ENCODE peak calls at places on chromosomes 16 and 17, in ten cellular contexts. J, Z, O, A, W, X, C, M, E and Q are unnamed samples.

GRCh38 chr16:31202402-31203385 is at the start of gene PYCARD:
- DNase-seq in X (no peak), M (peak), O (peak), W (peak), E (no peak), C (peak), A (peak), Z (peak), J (peak), Q (no peak)

GRCh38 chr17:49776864-49777263 is 11.6 kb upstream of the KAT7 start:
- DNase-seq in C (no peak), O (no peak), E (no peak), A (no peak), X (no peak), W (no peak), M (no peak), J (no peak), Z (no peak), Q (no peak)

GRCh38 chr16:50547340-50547865 is 793 bp upstream of the NKD1 start:
- DNase-seq in E (peak), M (peak), O (peak), C (peak), X (no peak), J (no peak), W (peak), Z (peak), A (peak), Q (no peak)

GRCh38 chr16:84607694-84608093 is 10.2 kb downstream of the COTL1 start:
- DNase-seq in X (no peak), M (peak), C (no peak), O (no peak), A (no peak), W (peak), J (no peak), E (no peak), Z (no peak), Q (no peak)

GRCh38 chr17:16534236-16534635 is 34.8 kb downstream of the ZNF287 start:
- DNase-seq in A (no peak), X (no peak), J (no peak), Z (no peak), W (no peak), O (no peak), E (no peak), C (no peak), M (no peak), Q (no peak)

GRCh38 chr17:1793447-1793806 is 31.6 kb downstream of the SERPINF1 start:
- DNase-seq in W (no peak), A (peak), Z (no peak), O (no peak), C (no peak), J (no peak), X (no peak), E (no peak), M (no peak), Q (no peak)

GRCh38 chr16:86046026-86046713 is 147.2 kb downstream of the IRF8 start:
- DNase-seq in O (no peak), C (no peak), J (no peak), W (no peak), E (no peak), M (peak), X (no peak), Z (no peak), A (no peak), Q (no peak)

GRCh38 chr16:17302213-17302612 is 168.5 kb downstream of the XYLT1 start:
- DNase-seq in O (no peak), A (no peak), X (no peak), W (peak), Z (no peak), J (no peak), M (no peak), C (no peak), E (no peak), Q (no peak)

GRCh38 chr17:8890671-8891070 is 23.2 kb upstream of the PIK3R6 start:
- DNase-seq in J (no peak), A (no peak), W (no peak), M (no peak), O (no peak), C (no peak), Z (no peak), X (no peak), E (no peak), Q (no peak)

GRCh38 chr17:67891481-67892119 is 66.3 kb downstream of the BPTF start:
- DNase-seq in X (no peak), W (no peak), Z (no peak), C (no peak), A (no peak), O (peak), M (peak), J (no peak), E (no peak), Q (no peak)

GRCh38 chr16:78505544-78506371 is 406.3 kb downstream of the WWOX start:
- DNase-seq in W (no peak), C (peak), A (peak), Z (peak), M (peak), O (no peak), E (no peak), X (peak), J (peak), Q (no peak)

GRCh38 chr17:80724723-80725388 is 180.2 kb downstream of the RPTOR start:
- DNase-seq in A (peak), W (no peak), X (no peak), C (no peak), M (no peak), O (peak), Z (no peak), J (no peak), E (no peak), Q (no peak)

GRCh38 chr16:10640934-10641333 is 53.8 kb downstream of the TEKT5 start:
- DNase-seq in W (no peak), X (no peak), M (no peak), A (no peak), Z (no peak), J (no peak), E (no peak), C (no peak), O (no peak), Q (no peak)

GRCh38 chr17:12136646-12137045 is 116.0 kb downstream of the MAP2K4 start:
- DNase-seq in O (no peak), A (no peak), E (no peak), Z (no peak), J (no peak), C (no peak), W (no peak), X (no peak), M (no peak), Q (no peak)

GRCh38 chr17:39736319-39737165 is 1.2 kb upstream of the GRB7 start:
- DNase-seq in M (no peak), C (no peak), W (no peak), X (no peak), O (peak), J (no peak), E (no peak), A (no peak), Z (no peak), Q (no peak)

GRCh38 chr16:53502331-53503269 is at the start of gene AKTIP:
- DNase-seq in M (peak), Z (no peak), J (no peak), A (no peak), E (no peak), O (no peak), X (peak), W (peak), C (peak), Q (no peak)

GRCh38 chr17:74454197-74455024 is 12.0 kb upstream of the CD300A start:
- DNase-seq in Z (no peak), E (no peak), C (no peak), J (no peak), O (no peak), X (peak), A (peak), M (peak), W (no peak), Q (no peak)

GRCh38 chr17:79841369-79842135 is 2.3 kb upstream of the CBX4 start:
- DNase-seq in O (no peak), J (no peak), X (no peak), W (no peak), Z (no peak), E (no peak), C (no peak), A (peak), M (no peak), Q (no peak)

GRCh38 chr16:31267332-31268032 is 7.7 kb downstream of the ITGAM start:
- DNase-seq in M (no peak), O (no peak), C (no peak), Z (no peak), W (no peak), X (no peak), A (no peak), J (no peak), E (no peak), Q (no peak)

GRCh38 chr16:72590179-72590937 is 418.4 kb upstream of the PMFBP1 start:
- DNase-seq in M (no peak), O (no peak), W (no peak), C (no peak), J (no peak), A (no peak), X (no peak), Z (no peak), E (no peak), Q (no peak)

GRCh38 chr17:64061157-64061898 is 40.9 kb upstream of the ICAM2 start:
- DNase-seq in W (no peak), O (no peak), A (no peak), M (no peak), X (no peak), J (no peak), E (no peak), Z (no peak), C (no peak), Q (no peak)

GRCh38 chr16:19386555-19386954 is 31.1 kb upstream of the TMC5 start:
- DNase-seq in A (no peak), W (no peak), C (no peak), E (no peak), O (no peak), X (no peak), Z (no peak), M (no peak), J (no peak), Q (no peak)

GRCh38 chr17:42266918-42267766 is 9.0 kb downstream of the STAT5B start:
- DNase-seq in J (no peak), W (no peak), O (peak), A (no peak), C (no peak), Z (no peak), X (no peak), M (no peak), E (no peak), Q (no peak)

GRCh38 chr16:4679854-4680636 is 13.3 kb upstream of the NUDT16L1 start:
- DNase-seq in A (peak), C (peak), J (peak), Z (peak), X (peak), M (peak), E (no peak), O (no peak), W (no peak), Q (no peak)

GRCh38 chr17:80649672-80650338 is 105.2 kb downstream of the RPTOR start:
- DNase-seq in C (no peak), E (no peak), O (peak), M (no peak), W (peak), A (peak), X (no peak), Z (peak), J (peak), Q (no peak)

GRCh38 chr17:33284022-33284421 is 9.1 kb downstream of the ASIC2 start:
- DNase-seq in X (no peak), C (peak), W (no peak), J (no peak), O (peak), Z (no peak), M (peak), E (no peak), A (peak), Q (no peak)

GRCh38 chr16:86334062-86334461 is 176.3 kb upstream of the FOXF1 start:
- DNase-seq in J (no peak), E (no peak), W (no peak), Z (no peak), C (no peak), O (no peak), A (no peak), M (no peak), X (no peak), Q (no peak)

GRCh38 chr17:82806645-82807044 is 33.2 kb downstream of the ZNF750 start:
- DNase-seq in O (no peak), A (no peak), M (no peak), E (no peak), Z (no peak), C (no peak), J (no peak), X (no peak), W (no peak), Q (no peak)

GRCh38 chr16:83705856-83706255 is 101.9 kb upstream of the HSBP1 start:
- DNase-seq in A (no peak), W (no peak), Z (no peak), J (no peak), M (no peak), X (peak), C (no peak), O (no peak), E (no peak), Q (no peak)

GRCh38 chr17:75514299-75515228 is 773 bp downstream of the CASKIN2 start:
- DNase-seq in X (no peak), J (no peak), W (no peak), O (no peak), A (peak), C (no peak), Z (peak), M (peak), E (no peak), Q (no peak)

GRCh38 chr16:29029168-29029994 is 44.5 kb downstream of the LAT start:
- DNase-seq in W (peak), O (peak), Z (no peak), M (no peak), E (no peak), X (peak), A (peak), C (no peak), J (no peak), Q (no peak)

GRCh38 chr16:23670137-23670776 is 8.4 kb upstream of the PLK1 start:
- DNase-seq in C (no peak), X (no peak), J (no peak), W (peak), Z (no peak), M (no peak), E (no peak), O (no peak), A (no peak), Q (no peak)

GRCh38 chr16:57469917-57470470 is 7.5 kb downstream of the POLR2C start:
- DNase-seq in E (no peak), X (no peak), Z (no peak), M (no peak), C (no peak), W (no peak), A (no peak), J (no peak), O (peak), Q (no peak)

GRCh38 chr17:69188064-69188463 is 40.6 kb downstream of the ABCA10 start:
- DNase-seq in M (no peak), X (no peak), Z (no peak), O (no peak), A (no peak), J (no peak), C (no peak), E (no peak), W (no peak), Q (no peak)

DNA sequence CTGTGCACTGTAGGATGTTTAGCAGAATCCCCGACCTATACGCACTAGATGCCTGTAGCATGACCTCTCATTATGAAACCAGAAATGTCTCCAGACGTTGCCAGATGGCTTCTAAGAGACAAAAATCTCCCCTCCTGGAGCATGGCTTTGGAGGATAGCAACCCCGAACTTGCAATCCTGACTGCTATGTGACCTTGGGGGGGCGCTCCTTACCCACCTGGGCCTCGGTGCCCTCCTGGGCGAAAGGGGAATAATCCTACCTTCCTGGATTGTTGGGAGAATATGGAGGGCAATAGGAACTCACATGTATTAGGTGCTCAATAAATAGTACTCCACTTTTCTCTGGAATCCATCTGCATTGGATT is 8.1 kb downstream of the MRM1 start:
- DNase-seq in M (no peak), O (no peak), A (no peak), X (no peak), C (no peak), W (no peak), E (no peak), J (no peak), Z (no peak), Q (no peak)
- TF ChIP-seq POLR2A in M (no peak), O (no peak), A (no peak), X (no peak), C (no peak), W (no peak), E (no peak), J (no peak), Z (no peak), Q (no peak)

GRCh38 chr17:17590883-17591407 is 563 bp downstream of the PEMT start:
- DNase-seq in X (no peak), A (no peak), J (no peak), C (no peak), O (no peak), W (no peak), Z (no peak), M (no peak), E (no peak), Q (no peak)
- TF ChIP-seq POLR2A in X (no peak), A (no peak), J (peak), C (no peak), O (peak), W (no peak), Z (no peak), M (no peak), E (no peak), Q (no peak)

GRCh38 chr16:58733248-58733670 is 857 bp downstream of the GOT2 start:
- DNase-seq in E (no peak), M (peak), J (no peak), A (no peak), C (no peak), O (no peak), X (no peak), W (no peak), Z (no peak), Q (no peak)

GRCh38 chr16:58734459-58734787 is 307 bp upstream of the GOT2 start:
- DNase-seq in X (no peak), Z (no peak), O (no peak), M (no peak), A (no peak), C (no peak), E (no peak), J (no peak), W (no peak), Q (no peak)

GRCh38 chr16:58730724-58731370 is 3.3 kb downstream of the GOT2 start:
- DNase-seq in A (no peak), M (no peak), O (no peak), X (no peak), E (no peak), C (no peak), Z (no peak), W (no peak), J (no peak), Q (no peak)

GRCh38 chr16:58732545-58733247 is 1.4 kb downstream of the GOT2 start:
- DNase-seq in X (no peak), J (no peak), E (no peak), M (no peak), C (no peak), A (no peak), Z (no peak), O (no peak), W (no peak), Q (no peak)

GRCh38 chr16:58733671-58734458 is at the start of gene GOT2:
- DNase-seq in W (peak), O (peak), M (peak), E (peak), A (peak), Z (peak), J (peak), C (peak), X (peak), Q (peak)
- TF ChIP-seq POLR2A in W (peak), O (peak), M (peak), E (peak), A (no peak), Z (no peak), J (no peak), C (no peak), X (no peak), Q (no peak)

DNA sequence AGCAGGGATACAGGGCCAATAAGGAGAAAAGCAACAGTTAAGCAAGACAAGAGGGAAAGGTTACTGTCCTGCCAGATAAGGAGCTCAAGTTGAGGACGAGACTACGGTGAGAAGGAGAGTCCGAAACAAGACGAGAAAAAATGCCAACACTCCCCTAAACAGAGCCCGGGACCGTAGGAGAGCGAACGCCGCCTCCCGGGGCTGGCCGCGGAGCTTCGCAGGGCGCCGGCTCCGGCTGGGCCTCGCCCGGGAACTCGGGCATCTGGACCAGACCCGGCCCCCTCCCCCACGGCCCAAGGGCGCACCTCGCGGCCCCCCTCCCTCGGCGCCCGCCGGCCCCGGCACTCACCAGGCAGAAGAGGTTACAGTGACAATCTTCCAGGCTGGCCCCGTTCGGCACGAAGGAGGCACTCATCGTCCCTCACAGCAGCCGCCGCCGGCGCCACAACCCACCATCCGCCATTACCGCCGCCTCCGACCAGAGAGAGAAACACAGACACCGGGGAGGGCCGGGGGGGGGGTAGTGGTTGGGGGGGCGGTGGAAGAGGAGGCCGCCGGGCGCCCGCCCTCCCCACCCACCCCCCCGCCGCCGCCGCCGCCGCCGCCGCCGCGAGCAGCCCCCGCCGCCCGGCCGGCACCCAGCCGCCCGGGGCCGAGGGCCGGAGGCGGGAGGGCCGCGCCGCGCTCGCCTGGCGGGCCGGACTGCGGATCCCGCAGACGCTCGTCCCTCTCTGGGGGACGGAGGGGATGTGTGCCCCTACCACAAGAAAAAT is at the start of gene MED13:
- DNase-seq in X (peak), A (peak), C (peak), Z (peak), W (peak), O (peak), J (peak), M (peak), E (no peak), Q (no peak)
- TF ChIP-seq POLR2A in X (no peak), A (no peak), C (no peak), Z (no peak), W (no peak), O (no peak), J (no peak), M (no peak), E (no peak), Q (no peak)

GRCh38 chr16:15864939-15865338 is 8.1 kb upstream of the MYH11 start:
- DNase-seq in X (no peak), Z (no peak), C (no peak), O (no peak), W (no peak), J (no peak), M (no peak), A (no peak), E (no peak), Q (no peak)
- TF ChIP-seq POLR2A in X (no peak), Z (no peak), C (no peak), O (no peak), W (no peak), J (no peak), M (no peak), A (no peak), E (no peak), Q (no peak)

GRCh38 chr17:62819511-62820221 is 11.6 kb upstream of the MARCHF10 start:
- DNase-seq in O (peak), J (peak), Z (peak), E (no peak), A (peak), M (peak), W (no peak), X (no peak), C (peak), Q (no peak)
- TF ChIP-seq POLR2A in O (no peak), J (no peak), Z (no peak), E (no peak), A (no peak), M (no peak), W (no peak), X (no peak), C (no peak), Q (no peak)

DNA sequence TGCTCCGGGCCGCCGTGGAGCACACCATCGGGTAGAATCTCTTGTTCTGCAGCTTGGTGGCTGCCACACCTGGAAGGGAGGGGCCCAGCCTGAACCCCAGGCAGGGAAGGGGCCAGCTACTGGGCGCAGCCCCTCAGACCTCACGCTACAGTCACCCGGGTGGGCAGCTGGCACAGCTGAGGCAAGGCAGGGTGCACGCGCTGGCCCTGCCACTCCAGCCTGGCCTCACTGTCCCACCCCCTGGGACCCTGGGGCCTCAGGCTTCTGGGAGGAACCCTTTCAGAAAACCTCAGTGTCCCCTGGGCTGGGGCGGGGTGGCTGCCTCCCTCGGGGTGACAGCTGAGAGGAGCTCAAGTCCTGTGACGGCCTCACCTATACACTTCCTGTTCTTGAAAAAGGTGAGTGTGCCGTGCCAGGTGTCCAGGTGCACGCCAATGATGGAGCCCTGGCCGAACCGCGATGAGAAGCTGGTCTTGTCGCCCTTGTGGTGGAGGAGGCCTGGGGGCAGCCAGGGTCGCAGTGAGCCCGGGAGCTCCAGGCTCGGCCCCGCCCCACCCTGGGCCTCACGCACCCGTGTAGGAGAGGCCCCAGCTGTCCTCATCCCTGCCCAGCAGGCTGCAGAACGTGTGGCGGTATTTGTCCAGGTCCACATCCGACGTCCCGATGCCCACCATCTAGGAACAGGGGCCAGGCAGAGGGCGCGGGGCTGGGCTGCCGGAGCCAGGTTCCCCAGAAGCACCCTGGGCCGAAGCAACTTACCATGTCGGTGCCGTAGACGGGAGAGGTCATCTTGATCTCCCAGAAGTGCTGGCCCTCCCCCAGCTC is 4.7 kb upstream of the MRPS34 start:
- DNase-seq in X (no peak), E (no peak), A (peak), Z (peak), M (no peak), C (no peak), O (no peak), J (no peak), W (no peak), Q (no peak)
- TF ChIP-seq POLR2A in X (no peak), E (peak), A (no peak), Z (no peak), M (no peak), C (no peak), O (peak), J (no peak), W (no peak), Q (no peak)